ENCODE peak calls at places on chromosome 6, in seven cellular contexts. One of them, this sample, is unnamed.

GRCh38 chr6:140079328-140079727 is 704.9 kb upstream of the CITED2 start:
- DNase-seq in heart right ventricle: peak
- DNase-seq in tibial artery: no peak
- DNase-seq in cardiac fibroblast: peak
- DNase-seq in body of pancreas: peak
- DNase-seq in BJ: no peak
- DNase-seq in AG10803: peak
- DNase-seq in this sample: peak

GRCh38 chr6:118652051-118652699 is 784 bp upstream of the CEP85L start:
- DNase-seq in body of pancreas: no peak
- DNase-seq in cardiac fibroblast: no peak
- DNase-seq in heart right ventricle: no peak
- DNase-seq in tibial artery: no peak
- DNase-seq in AG10803: no peak
- DNase-seq in BJ: no peak
- DNase-seq in this sample: no peak

GRCh38 chr6:69416739-69417138 is 380.1 kb downstream of the LMBRD1 start:
- DNase-seq in BJ: no peak
- DNase-seq in heart right ventricle: no peak
- DNase-seq in cardiac fibroblast: peak
- DNase-seq in tibial artery: no peak
- DNase-seq in AG10803: peak
- DNase-seq in body of pancreas: no peak
- DNase-seq in this sample: no peak

GRCh38 chr6:152625213-152625612 is 11.9 kb downstream of the SYNE1 start:
- DNase-seq in body of pancreas: no peak
- DNase-seq in cardiac fibroblast: no peak
- DNase-seq in BJ: no peak
- DNase-seq in tibial artery: no peak
- DNase-seq in heart right ventricle: no peak
- DNase-seq in AG10803: no peak
- DNase-seq in this sample: no peak

GRCh38 chr6:1802495-1803395 is 193.0 kb downstream of the FOXC1 start:
- DNase-seq in heart right ventricle: no peak
- DNase-seq in tibial artery: no peak
- DNase-seq in AG10803: peak
- DNase-seq in BJ: no peak
- DNase-seq in body of pancreas: peak
- DNase-seq in cardiac fibroblast: peak
- DNase-seq in this sample: no peak

GRCh38 chr6:3427740-3428085 is 29.1 kb downstream of the SLC22A23 start:
- DNase-seq in cardiac fibroblast: peak
- DNase-seq in AG10803: peak
- DNase-seq in heart right ventricle: no peak
- DNase-seq in BJ: no peak
- DNase-seq in body of pancreas: peak
- DNase-seq in tibial artery: peak
- DNase-seq in this sample: peak

GRCh38 chr6:129638055-129639019 is 71.6 kb downstream of the ARHGAP18 start:
- DNase-seq in body of pancreas: peak
- DNase-seq in BJ: no peak
- DNase-seq in AG10803: no peak
- DNase-seq in cardiac fibroblast: peak
- DNase-seq in heart right ventricle: peak
- DNase-seq in tibial artery: no peak
- DNase-seq in this sample: no peak

GRCh38 chr6:11890849-11891248 is 112.2 kb upstream of the ADTRP start:
- DNase-seq in tibial artery: no peak
- DNase-seq in cardiac fibroblast: no peak
- DNase-seq in BJ: no peak
- DNase-seq in AG10803: no peak
- DNase-seq in body of pancreas: no peak
- DNase-seq in heart right ventricle: no peak
- DNase-seq in this sample: no peak

GRCh38 chr6:88220493-88220892 is 54.3 kb upstream of the CNR1 start:
- DNase-seq in AG10803: no peak
- DNase-seq in body of pancreas: no peak
- DNase-seq in heart right ventricle: no peak
- DNase-seq in tibial artery: no peak
- DNase-seq in BJ: no peak
- DNase-seq in cardiac fibroblast: peak
- DNase-seq in this sample: no peak

GRCh38 chr6:161215193-161215592 is 58.7 kb downstream of the AGPAT4 start:
- DNase-seq in heart right ventricle: no peak
- DNase-seq in tibial artery: no peak
- DNase-seq in cardiac fibroblast: peak
- DNase-seq in BJ: peak
- DNase-seq in body of pancreas: peak
- DNase-seq in AG10803: peak
- DNase-seq in this sample: no peak

GRCh38 chr6:166031275-166031674 is 136.4 kb downstream of the TBXT start:
- DNase-seq in cardiac fibroblast: no peak
- DNase-seq in BJ: no peak
- DNase-seq in AG10803: no peak
- DNase-seq in body of pancreas: no peak
- DNase-seq in tibial artery: no peak
- DNase-seq in heart right ventricle: no peak
- DNase-seq in this sample: no peak

DNA sequence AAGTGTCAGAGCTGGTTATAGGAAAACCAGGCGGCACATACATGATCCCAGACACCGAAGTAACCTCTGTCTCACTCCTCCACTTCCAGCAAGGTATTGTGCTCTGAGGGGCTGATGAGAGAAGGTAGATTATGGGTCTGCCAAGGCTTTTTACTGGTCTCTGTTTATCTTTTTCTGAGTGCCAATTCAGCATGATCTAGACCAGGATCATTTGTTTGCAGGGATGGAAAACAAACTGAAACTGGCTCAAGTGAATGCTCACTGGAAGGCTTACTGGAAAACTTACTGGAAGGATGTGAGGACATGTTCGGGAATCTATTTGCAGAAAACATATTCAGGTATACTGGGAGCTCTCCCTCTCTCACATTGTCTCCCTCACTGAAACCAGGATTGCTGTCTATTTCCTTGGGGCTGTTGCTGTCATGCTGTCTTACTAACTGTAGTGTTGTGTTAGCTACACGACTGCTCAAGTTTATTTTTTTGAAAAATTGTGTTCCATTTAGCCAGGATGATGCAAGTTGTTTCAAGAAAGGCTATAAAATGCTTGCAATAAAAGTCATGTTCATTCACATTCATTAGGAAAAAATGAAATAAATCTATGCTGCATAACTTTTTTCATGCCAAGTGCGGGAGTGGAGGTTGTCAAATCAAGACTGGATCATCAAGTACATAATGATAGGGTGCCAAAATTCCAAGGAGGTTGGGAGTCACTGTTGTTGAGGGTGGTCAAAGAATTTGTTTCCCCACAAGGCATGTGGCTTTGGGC is 37.0 kb downstream of the KLHL31 start:
- DNase-seq in tibial artery: no peak
- DNase-seq in BJ: peak
- DNase-seq in cardiac fibroblast: peak
- DNase-seq in heart right ventricle: no peak
- DNase-seq in AG10803: peak
- DNase-seq in body of pancreas: no peak
- DNase-seq in this sample: no peak
- H3K4me3 ChIP-seq in tibial artery: peak
- H3K4me3 ChIP-seq in BJ: no peak
- H3K4me3 ChIP-seq in cardiac fibroblast: no peak
- H3K4me3 ChIP-seq in heart right ventricle: no peak
- H3K4me3 ChIP-seq in AG10803: no peak
- H3K4me3 ChIP-seq in body of pancreas: no peak
- H3K4me3 ChIP-seq in this sample: no peak

GRCh38 chr6:52724406-52725121 is 38.7 kb downstream of the GSTA2 start:
- DNase-seq in tibial artery: peak
- DNase-seq in AG10803: peak
- DNase-seq in body of pancreas: peak
- DNase-seq in BJ: peak
- DNase-seq in heart right ventricle: peak
- DNase-seq in cardiac fibroblast: peak
- DNase-seq in this sample: peak
- TF ChIP-seq CTCF in tibial artery: peak
- TF ChIP-seq CTCF in AG10803: peak
- TF ChIP-seq CTCF in body of pancreas: peak
- TF ChIP-seq CTCF in BJ: peak
- TF ChIP-seq CTCF in heart right ventricle: peak
- TF ChIP-seq CTCF in cardiac fibroblast: peak
- TF ChIP-seq CTCF in this sample: no peak

DNA sequence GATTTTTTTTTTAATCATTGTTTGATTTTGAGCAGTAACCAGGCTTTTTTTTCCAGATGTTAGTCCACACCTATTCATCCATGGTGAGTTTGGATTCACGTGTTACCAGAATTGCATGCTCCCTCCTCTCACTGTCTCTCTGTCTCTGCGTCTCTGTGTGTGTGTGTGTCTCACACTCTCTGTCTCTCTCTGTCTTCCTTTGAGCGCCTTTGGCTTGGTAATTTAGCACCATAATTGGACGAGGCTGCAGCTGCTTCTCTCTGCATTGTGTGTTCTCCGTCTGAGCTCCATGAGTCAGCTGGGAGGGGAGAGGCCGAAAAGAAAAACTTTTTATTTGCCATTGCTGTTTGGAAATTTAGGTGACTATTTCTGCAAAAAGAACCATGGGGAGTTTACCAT is 3.4 kb downstream of the TFAP2B start:
- DNase-seq in heart right ventricle: no peak
- DNase-seq in AG10803: no peak
- DNase-seq in BJ: no peak
- DNase-seq in tibial artery: no peak
- DNase-seq in cardiac fibroblast: no peak
- DNase-seq in body of pancreas: no peak
- DNase-seq in this sample: no peak
- H3K4me3 ChIP-seq in heart right ventricle: no peak
- H3K4me3 ChIP-seq in AG10803: no peak
- H3K4me3 ChIP-seq in BJ: no peak
- H3K4me3 ChIP-seq in tibial artery: no peak
- H3K4me3 ChIP-seq in cardiac fibroblast: no peak
- H3K4me3 ChIP-seq in body of pancreas: no peak
- H3K4me3 ChIP-seq in this sample: no peak

GRCh38 chr6:76790881-76791280 is 672.4 kb downstream of the HTR1B start:
- DNase-seq in cardiac fibroblast: no peak
- DNase-seq in heart right ventricle: no peak
- DNase-seq in body of pancreas: no peak
- DNase-seq in BJ: no peak
- DNase-seq in AG10803: peak
- DNase-seq in tibial artery: no peak
- DNase-seq in this sample: no peak

GRCh38 chr6:76788154-76788553 is 675.1 kb downstream of the HTR1B start:
- DNase-seq in tibial artery: no peak
- DNase-seq in body of pancreas: no peak
- DNase-seq in heart right ventricle: no peak
- DNase-seq in cardiac fibroblast: no peak
- DNase-seq in BJ: no peak
- DNase-seq in AG10803: no peak
- DNase-seq in this sample: no peak

GRCh38 chr6:76792394-76792793 is 670.9 kb downstream of the HTR1B start:
- DNase-seq in body of pancreas: no peak
- DNase-seq in AG10803: peak
- DNase-seq in BJ: no peak
- DNase-seq in cardiac fibroblast: no peak
- DNase-seq in tibial artery: no peak
- DNase-seq in heart right ventricle: no peak
- DNase-seq in this sample: no peak

GRCh38 chr6:76790045-76790796 is 673.1 kb downstream of the HTR1B start:
- DNase-seq in cardiac fibroblast: no peak
- DNase-seq in body of pancreas: peak
- DNase-seq in BJ: no peak
- DNase-seq in tibial artery: no peak
- DNase-seq in AG10803: no peak
- DNase-seq in heart right ventricle: no peak
- DNase-seq in this sample: no peak

DNA sequence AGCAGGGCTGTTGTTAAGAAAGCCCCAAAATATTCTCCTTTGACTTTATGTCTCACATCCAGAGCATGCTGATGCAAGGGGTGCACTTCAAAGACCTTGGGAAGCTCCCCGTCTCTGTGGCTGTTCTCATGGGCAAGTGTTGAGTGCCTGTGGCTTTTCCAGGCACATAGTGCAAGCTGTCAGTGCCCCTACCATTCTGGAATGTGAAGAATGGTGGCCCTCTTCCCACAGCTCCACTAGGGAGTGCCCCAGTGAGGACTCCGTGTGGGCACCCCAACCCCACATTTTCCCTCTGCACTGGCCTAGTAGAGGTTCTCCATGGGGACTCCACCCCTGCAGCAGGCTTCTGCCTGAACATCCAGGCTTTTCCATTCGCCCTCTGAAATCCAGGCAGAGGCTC is 673.7 kb downstream of the HTR1B start:
- DNase-seq in tibial artery: no peak
- DNase-seq in heart right ventricle: no peak
- DNase-seq in AG10803: no peak
- DNase-seq in BJ: no peak
- DNase-seq in body of pancreas: no peak
- DNase-seq in cardiac fibroblast: no peak
- DNase-seq in this sample: no peak
- TF ChIP-seq CTCF in tibial artery: no peak
- TF ChIP-seq CTCF in heart right ventricle: no peak
- TF ChIP-seq CTCF in AG10803: no peak
- TF ChIP-seq CTCF in BJ: no peak
- TF ChIP-seq CTCF in body of pancreas: no peak
- TF ChIP-seq CTCF in cardiac fibroblast: no peak
- TF ChIP-seq CTCF in this sample: no peak

This sample was measured in right atrium auricular region.